ENCODE peak calls at places on chromosomes 3 and 15, in ten cellular contexts. N is cerebellum; B is stimulated activated CD4-positive, alpha-beta T cell treated with anti-CD3 and anti-CD28 coated beads, Interleukin-2, amount 100 ng/mL, for 24 hours; E is H54; V is activated T-helper 1 cell treated with anti-CD3 and anti-CD28 coated beads, Interleukin-12 subunit alpha, Interleukin-12 subunit beta, Interleukin-2, Interleukin-4 antibody, amounts not matched to agents 30 ng/mL and 10 ng/mL and 1 ng/mL, durations not matched to agents 14 hours and 24 hours and 36 hours; H is EL; U is head of caudate nucleus; Q is ovary; S is Right ventricle myocardium superior; P is germinal center. R is an unnamed sample.

GRCh38 chr15:44427756-44428724 is 611 bp downstream of the CTDSPL2 start:
- DNase-seq in B (no peak), S (no peak), E (peak; percentile 32), N (no peak), P (peak; percentile 15), U (no peak), V (no peak), Q (no peak), H (peak; percentile 73), R (no peak)

GRCh38 chr3:116552261-116552660 is 107.0 kb upstream of the LSAMP start:
- DNase-seq in N (no peak), Q (no peak), B (no peak), U (no peak), P (no peak), S (no peak), H (no peak), E (no peak), V (no peak), R (no peak)

GRCh38 chr15:63970723-63971426 is 75.4 kb downstream of the DAPK2 start:
- DNase-seq in Q (no peak), V (peak; percentile 27), S (no peak), N (no peak), P (no peak), H (no peak), E (no peak), B (peak; percentile 14), U (no peak), R (no peak)

GRCh38 chr15:93997071-93997658 is 234.2 kb upstream of the MCTP2 start:
- DNase-seq in H (no peak), S (no peak), P (peak; percentile 20), Q (no peak), E (no peak), N (no peak), V (no peak), U (no peak), B (no peak), R (no peak)

GRCh38 chr15:83565553-83566159 is 88.3 kb upstream of the ADAMTSL3 start:
- DNase-seq in P (peak; percentile 7), U (no peak), H (peak; percentile 17), S (no peak), B (no peak), N (peak; percentile 30), Q (no peak), E (no peak), V (no peak), R (no peak)

GRCh38 chr3:40043444-40043755 is 234.0 kb downstream of the MYRIP start:
- DNase-seq in E (no peak), S (no peak), H (peak; percentile 78), U (no peak), B (no peak), N (no peak), Q (no peak), V (no peak), P (no peak), R (no peak)

GRCh38 chr3:30554317-30554690 is 52.1 kb upstream of the TGFBR2 start:
- DNase-seq in H (peak; percentile 41), U (no peak), S (no peak), B (no peak), V (no peak), N (no peak), E (no peak), Q (no peak), P (no peak), R (no peak)

GRCh38 chr3:134320749-134321148 is 53.5 kb downstream of the AMOTL2 start:
- DNase-seq in V (no peak), U (no peak), B (no peak), Q (no peak), N (no peak), S (no peak), P (no peak), H (peak; percentile 46), E (no peak), R (peak; percentile 52)

GRCh38 chr15:33293619-33294309 is 17.0 kb upstream of the RYR3 start:
- DNase-seq in P (no peak), S (no peak), B (no peak), U (no peak), E (no peak), V (no peak), N (no peak), Q (no peak), H (peak; percentile 32), R (no peak)

GRCh38 chr15:83204697-83205096 is 2.9 kb downstream of the HDGFL3 start:
- DNase-seq in N (no peak), P (no peak), S (no peak), H (no peak), B (no peak), Q (no peak), U (no peak), E (no peak), V (no peak), R (no peak)